ENCODE peak calls at places on chromosomes 3 and 15, in four cellular contexts. T is sciatic nerve, R is activated gamma-delta T cell treated with Interleukin-2 at 50 U/mL for 16 hours, V is ACHN. E is an unnamed sample.

GRCh38 chr3:122868322-122868721 is 73.5 kb downstream of the SLC49A4 start:
- DNase-seq in T (no peak), R (no peak), V (no peak), E (no peak)

GRCh38 chr3:123290962-123291361 is 89.2 kb downstream of the SEC22A start:
- DNase-seq in T (no peak), R (no peak), V (no peak), E (no peak)

GRCh38 chr3:49903451-49904424 is at the start of gene MST1R:
- DNase-seq in T (peak; percentile 85), R (peak; percentile 83), V (peak; percentile 66), E (peak; percentile 32)

GRCh38 chr3:54339608-54340007 is 217.3 kb downstream of the CACNA2D3 start:
- DNase-seq in T (no peak), R (no peak), V (no peak), E (no peak)

GRCh38 chr3:152524198-152525140 is 255.7 kb downstream of the MBNL1 start:
- DNase-seq in T (no peak), R (peak; percentile 38), V (peak; percentile 52), E (peak; percentile 79)

GRCh38 chr3:131402391-131403039 is 20.9 kb downstream of the NUDT16 start:
- DNase-seq in T (no peak), R (no peak), V (no peak), E (peak; percentile 74)

GRCh38 chr3:194491996-194492395 is 5.2 kb upstream of the ATP13A3 start:
- DNase-seq in T (no peak), R (no peak), V (no peak), E (no peak)

GRCh38 chr15:58369956-58370355 is 61.8 kb upstream of the LIPC start:
- DNase-seq in T (no peak), R (no peak), V (no peak), E (no peak)

GRCh38 chr3:11037241-11037873 is 44.8 kb downstream of the SLC6A1 start:
- DNase-seq in T (no peak), R (no peak), V (no peak), E (no peak)

GRCh38 chr3:4732974-4733373 is 239.8 kb downstream of the ITPR1 start:
- DNase-seq in T (no peak), R (no peak), V (no peak), E (no peak)

GRCh38 chr3:53804697-53805462 is 41.3 kb downstream of the CHDH start:
- DNase-seq in T (peak; percentile 51), R (no peak), V (peak; percentile 77), E (no peak)

GRCh38 chr15:34753236-34753894 is 1.4 kb downstream of the GJD2 start:
- DNase-seq in T (no peak), R (no peak), V (peak; percentile 58), E (peak; percentile 62)

GRCh38 chr3:32297366-32297765 is 58.9 kb downstream of the CMTM8 start:
- DNase-seq in T (no peak), R (peak; percentile 40), V (no peak), E (no peak)

GRCh38 chr3:50639055-50639494 is 22.1 kb downstream of the MAPKAPK3 start:
- DNase-seq in T (no peak), R (no peak), V (peak; percentile 41), E (no peak)

GRCh38 chr15:63019539-63020109 is 22.9 kb upstream of the TPM1 start:
- DNase-seq in T (no peak), R (no peak), V (peak; percentile 78), E (peak; percentile 46)

GRCh38 chr3:132543016-132543739 is 53.9 kb upstream of the ACKR4 start:
- DNase-seq in T (no peak), R (no peak), V (peak; percentile 12), E (peak; percentile 90)

GRCh38 chr3:125045965-125046364 is 9.8 kb downstream of the HEG1 start:
- DNase-seq in T (no peak), R (no peak), V (peak; percentile 84), E (peak; percentile 60)

GRCh38 chr3:72482589-72483249 is 365.5 kb downstream of the SHQ1 start:
- DNase-seq in T (peak; percentile 78), R (peak; percentile 44), V (peak; percentile 80), E (peak; percentile 81)

GRCh38 chr15:66101715-66102395 is 151.7 kb downstream of the MEGF11 start:
- DNase-seq in T (no peak), R (no peak), V (no peak), E (no peak)

GRCh38 chr3:80675790-80676189 is 908.0 kb upstream of the ROBO1 start:
- DNase-seq in T (no peak), R (no peak), V (no peak), E (no peak)

GRCh38 chr3:94304953-94305352 is 242.1 kb downstream of the NSUN3 start:
- DNase-seq in T (no peak), R (no peak), V (no peak), E (no peak)

GRCh38 chr15:74977599-74977998 is 17.8 kb upstream of the SCAMP5 start:
- DNase-seq in T (no peak), R (no peak), V (no peak), E (no peak)

GRCh38 chr15:95718441-95718840 is 612.1 kb upstream of the NR2F2 start:
- DNase-seq in T (peak; percentile 64), R (no peak), V (no peak), E (no peak)

GRCh38 chr15:55816017-55816416 is 73.1 kb upstream of the PRTG start:
- DNase-seq in T (no peak), R (no peak), V (no peak), E (no peak)

GRCh38 chr3:69324362-69325025 is 61.4 kb downstream of the FRMD4B start:
- DNase-seq in T (no peak), R (no peak), V (no peak), E (peak; percentile 34)

GRCh38 chr3:191641789-191642188 is 180.8 kb downstream of the PYDC2 start:
- DNase-seq in T (no peak), R (no peak), V (no peak), E (no peak)

GRCh38 chr3:151537751-151538150 is 76.9 kb upstream of the IGSF10 start:
- DNase-seq in T (no peak), R (no peak), V (no peak), E (no peak)

GRCh38 chr15:92772061-92772460 is 116.5 kb upstream of the FAM174B start:
- DNase-seq in T (no peak), R (no peak), V (no peak), E (no peak)

GRCh38 chr3:122974764-122975162 is 52.8 kb downstream of the SEMA5B start:
- DNase-seq in T (no peak), R (no peak), V (peak; percentile 23), E (peak; percentile 4)

GRCh38 chr15:33152502-33153109 is 41.9 kb downstream of the FMN1 start:
- DNase-seq in T (no peak), R (no peak), V (no peak), E (no peak)

GRCh38 chr3:160707187-160707789 is 30.3 kb downstream of the ARL14 start:
- DNase-seq in T (no peak), R (peak; percentile 22), V (peak; percentile 45), E (peak; percentile 70)

GRCh38 chr3:11915621-11916417 is 69.1 kb upstream of the TAMM41 start:
- DNase-seq in T (no peak), R (no peak), V (no peak), E (no peak)